ENCODE peak calls at places on chromosomes 2 and 18, in ten cellular contexts. W is CD4-positive, alpha-beta memory T cell; F is AG04450; C is OCI-LY7; V is IMR-90; I is Peyer's patch; T is left ventricle myocardium inferior; Y is GM23248; J is tibial nerve; Q is suprapubic skin. M is an unnamed sample.

GRCh38 chr2:31378389-31378788 is 36.2 kb downstream of the XDH start:
- DNase-seq in W (no peak), F (no peak), C (no peak), V (no peak), I (peak; percentile 70), T (peak; percentile 50), Y (no peak), J (no peak), Q (no peak), M (no peak)

GRCh38 chr18:63869374-63869773 is 18.1 kb upstream of the SERPINB2 start:
- DNase-seq in W (no peak), F (peak; percentile 70), C (no peak), V (peak; percentile 91), I (no peak), T (no peak), Y (peak; percentile 95), J (no peak), Q (no peak), M (no peak)

GRCh38 chr2:216389565-216389964 is 17.3 kb upstream of the MARCHF4 start:
- DNase-seq in W (no peak), F (no peak), C (no peak), V (peak; percentile 36), I (no peak), T (no peak), Y (peak; percentile 73), J (no peak), Q (no peak), M (no peak)

GRCh38 chr18:7117390-7118355 is at the start of gene LAMA1:
- DNase-seq in W (no peak), F (no peak), C (no peak), V (peak; percentile 10), I (no peak), T (no peak), Y (peak; percentile 45), J (no peak), Q (no peak), M (no peak)

GRCh38 chr2:190815223-190815622 is 65.4 kb upstream of the GLS start:
- DNase-seq in W (no peak), F (no peak), C (no peak), V (no peak), I (no peak), T (no peak), Y (no peak), J (no peak), Q (no peak), M (no peak)

GRCh38 chr2:102397167-102397566 is 25.8 kb upstream of the IL18RAP start:
- DNase-seq in W (no peak), F (no peak), C (no peak), V (no peak), I (no peak), T (no peak), Y (no peak), J (no peak), Q (no peak), M (no peak)

GRCh38 chr2:167478196-167478595 is 589.9 kb downstream of the XIRP2 start:
- DNase-seq in W (no peak), F (no peak), C (no peak), V (no peak), I (no peak), T (no peak), Y (no peak), J (no peak), Q (no peak), M (no peak)

GRCh38 chr18:3177902-3178687 is 41.7 kb downstream of the MYOM1 start:
- DNase-seq in W (no peak), F (no peak), C (peak; percentile 90), V (peak; percentile 19), I (no peak), T (peak; percentile 38), Y (no peak), J (peak; percentile 27), Q (peak; percentile 83), M (no peak)

GRCh38 chr2:174003635-174004310 is 38.6 kb upstream of the SP3 start:
- DNase-seq in W (no peak), F (no peak), C (no peak), V (no peak), I (peak; percentile 64), T (no peak), Y (no peak), J (no peak), Q (no peak), M (no peak)

GRCh38 chr2:69253033-69253535 is 133.9 kb downstream of the GFPT1 start:
- DNase-seq in W (no peak), F (no peak), C (no peak), V (peak; percentile 20), I (no peak), T (no peak), Y (peak; percentile 63), J (no peak), Q (no peak), M (no peak)

GRCh38 chr2:71454221-71455010 is 1.1 kb downstream of the DYSF start:
- DNase-seq in W (no peak), F (no peak), C (no peak), V (no peak), I (no peak), T (peak; percentile 73), Y (no peak), J (no peak), Q (no peak), M (no peak)

GRCh38 chr18:23609390-23610008 is 23.2 kb upstream of the NPC1 start:
- DNase-seq in W (no peak), F (no peak), C (no peak), V (no peak), I (no peak), T (no peak), Y (no peak), J (no peak), Q (no peak), M (no peak)

GRCh38 chr2:235623052-235623451 is 129.2 kb downstream of the AGAP1 start:
- DNase-seq in W (no peak), F (no peak), C (no peak), V (no peak), I (no peak), T (no peak), Y (no peak), J (no peak), Q (no peak), M (no peak)

GRCh38 chr2:14815201-14815600 is 182.7 kb downstream of the LRATD1 start:
- DNase-seq in W (no peak), F (no peak), C (no peak), V (no peak), I (no peak), T (no peak), Y (no peak), J (no peak), Q (no peak), M (no peak)

GRCh38 chr2:208379192-208379591 is 27.4 kb upstream of the PTH2R start:
- DNase-seq in W (no peak), F (no peak), C (no peak), V (no peak), I (no peak), T (no peak), Y (no peak), J (no peak), Q (no peak), M (no peak)

GRCh38 chr2:144965172-144965571 is 445.3 kb upstream of the ZEB2 start:
- DNase-seq in W (no peak), F (no peak), C (no peak), V (no peak), I (no peak), T (no peak), Y (no peak), J (no peak), Q (no peak), M (no peak)
- H3K9me3 ChIP-seq in W (no peaks in the 10 kb centered on the region), F (peaks cover 11% of the 10 kb centered on the region), C (peaks cover 10% of the 10 kb centered on the region), V (peaks cover 5% of the 10 kb centered on the region), I (peaks cover 8% of the 10 kb centered on the region), T (peaks cover 26% of the 10 kb centered on the region), Y (no peaks in the 10 kb centered on the region), J (no peaks in the 10 kb centered on the region), Q (peaks cover 8% of the 10 kb centered on the region), M (no peaks in the 10 kb centered on the region)

DNA sequence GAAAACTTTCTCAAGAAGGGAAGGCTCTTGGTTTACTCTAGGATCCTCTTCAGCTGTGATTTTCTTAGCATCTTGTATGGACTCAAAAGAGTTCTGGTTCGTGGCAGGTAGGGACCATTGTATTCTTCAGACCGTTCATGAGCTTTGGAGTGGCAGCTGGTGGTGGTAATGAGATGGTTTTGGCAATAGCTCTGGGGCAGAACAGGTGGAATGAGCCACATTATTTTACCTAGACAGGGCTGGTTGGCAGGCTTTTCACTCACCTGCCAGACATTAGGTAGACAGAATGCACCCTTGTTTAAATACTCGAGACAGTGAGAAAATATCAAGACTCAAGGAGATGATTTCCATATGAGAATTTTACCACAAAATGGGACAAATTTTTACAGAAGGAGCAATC is 26.2 kb upstream of the MGAT5 start:
- DNase-seq in W (no peak), F (no peak), C (no peak), V (no peak), I (no peak), T (no peak), Y (no peak), J (no peak), Q (no peak), M (no peak)
- H3K9me3 ChIP-seq in W (peaks cover 4% of the 10 kb centered on the region), F (peaks cover 7% of the 10 kb centered on the region), C (peaks cover 27% of the 10 kb centered on the region), V (peaks cover 6% of the 10 kb centered on the region), I (no peaks in the 10 kb centered on the region), T (peaks cover 13% of the 10 kb centered on the region), Y (no peaks in the 10 kb centered on the region), J (no peaks in the 10 kb centered on the region), Q (peaks cover 6% of the 10 kb centered on the region), M (no peaks in the 10 kb centered on the region)

GRCh38 chr2:132252191-132252893 is 90.6 kb upstream of the ANKRD30BL start:
- DNase-seq in W (no peak), F (no peak), C (no peak), V (no peak), I (no peak), T (no peak), Y (no peak), J (no peak), Q (peak; percentile 77), M (no peak)
- H3K9me3 ChIP-seq in W (no peaks in the 10 kb centered on the region), F (peaks cover 41% of the 10 kb centered on the region), C (no peaks in the 10 kb centered on the region), V (peaks cover 9% of the 10 kb centered on the region), I (no peaks in the 10 kb centered on the region), T (peaks cover 27% of the 10 kb centered on the region), Y (peaks cover 3% of the 10 kb centered on the region), J (no peaks in the 10 kb centered on the region), Q (peaks cover 4% of the 10 kb centered on the region), M (no peaks in the 10 kb centered on the region)

GRCh38 chr18:79729611-79730010 is 50.0 kb downstream of the CTDP1 start:
- DNase-seq in W (no peak), F (no peak), C (no peak), V (no peak), I (no peak), T (no peak), Y (no peak), J (no peak), Q (no peak), M (no peak)

GRCh38 chr18:79732721-79733025 is 53.1 kb downstream of the CTDP1 start:
- DNase-seq in W (no peak), F (no peak), C (no peak), V (no peak), I (no peak), T (no peak), Y (no peak), J (no peak), Q (no peak), M (no peak)

GRCh38 chr18:79733135-79733609 is 53.6 kb downstream of the CTDP1 start:
- DNase-seq in W (no peak), F (no peak), C (no peak), V (no peak), I (no peak), T (no peak), Y (no peak), J (no peak), Q (no peak), M (no peak)

GRCh38 chr18:79728931-79729586 is 49.5 kb downstream of the CTDP1 start:
- DNase-seq in W (no peak), F (no peak), C (no peak), V (no peak), I (no peak), T (no peak), Y (no peak), J (no peak), Q (no peak), M (no peak)

GRCh38 chr18:79730804-79731203 is 51.2 kb downstream of the CTDP1 start:
- DNase-seq in W (peak; percentile 29), F (no peak), C (no peak), V (no peak), I (no peak), T (no peak), Y (no peak), J (no peak), Q (no peak), M (no peak)
- H3K9me3 ChIP-seq in W (no peaks in the 10 kb centered on the region), F (peaks cover 85% of the 10 kb centered on the region), C (no peaks in the 10 kb centered on the region), V (peaks cover 41% of the 10 kb centered on the region), I (peaks cover 16% of the 10 kb centered on the region), T (peaks cover 12% of the 10 kb centered on the region), Y (no peaks in the 10 kb centered on the region), J (no peaks in the 10 kb centered on the region), Q (peaks cover 21% of the 10 kb centered on the region), M (peaks cover 13% of the 10 kb centered on the region)

M was measured in T-helper 17 cell.